ENCODE peak calls at places on chromosomes 13 and 19, in ten cellular contexts. V, Y, C, D, B, E, K, L, R and Q are unnamed samples.

GRCh38 chr13:28744091-28744536 is 25.3 kb upstream of the SLC46A3 start:
- DNase-seq in V (no peak), Y (no peak), C (no peak), D (no peak), B (peak), E (no peak), K (no peak), L (no peak), R (no peak), Q (no peak)

GRCh38 chr13:88281846-88282245 is 610.7 kb downstream of the SLITRK5 start:
- DNase-seq in V (no peak), Y (no peak), C (no peak), D (no peak), B (no peak), E (no peak), K (no peak), L (no peak), R (no peak), Q (no peak)

GRCh38 chr19:4115050-4115817 is 8.7 kb downstream of the MAP2K2 start:
- DNase-seq in V (no peak), Y (peak), C (peak), D (peak), B (no peak), E (peak), K (peak), L (peak), R (no peak), Q (no peak)

GRCh38 chr19:12828494-12828893 is 5.9 kb downstream of the RTBDN start:
- DNase-seq in V (no peak), Y (no peak), C (no peak), D (no peak), B (peak), E (no peak), K (peak), L (peak), R (peak), Q (no peak)

GRCh38 chr19:2790557-2791271 is 5.4 kb downstream of the THOP1 start:
- DNase-seq in V (no peak), Y (no peak), C (no peak), D (no peak), B (no peak), E (no peak), K (no peak), L (no peak), R (no peak), Q (no peak)

GRCh38 chr13:59425211-59425721 is 738.5 kb downstream of the DIAPH3 start:
- DNase-seq in V (no peak), Y (no peak), C (no peak), D (no peak), B (peak), E (no peak), K (no peak), L (no peak), R (no peak), Q (no peak)

GRCh38 chr13:47723898-47724297 is 277.2 kb downstream of the SUCLA2 start:
- DNase-seq in V (no peak), Y (no peak), C (no peak), D (no peak), B (no peak), E (no peak), K (no peak), L (no peak), R (peak), Q (no peak)

GRCh38 chr13:31731923-31732322 is 7.4 kb upstream of the RXFP2 start:
- DNase-seq in V (no peak), Y (no peak), C (no peak), D (no peak), B (no peak), E (no peak), K (no peak), L (no peak), R (no peak), Q (no peak)